ENCODE peak calls at places on chromosomes 6 and 20, in ten cellular contexts. I is left cardiac atrium; Y is stimulated activated CD8-positive, alpha-beta memory T cell treated with anti-CD3 and anti-CD28 coated beads, Interleukin-2, amount 100 ng/mL, for 48 hours; X is type B pancreatic cell; K is glutamatergic neuron; M is tibial artery; H is SW 1271; F is HT-29; N is amniotic stem cell; O is M059J. C is an unnamed sample.

GRCh38 chr6:139262519-139263300 is 29.1 kb downstream of the TXLNB start:
- DNase-seq in N (no peak), K (no peak), I (no peak), X (no peak), H (no peak), M (no peak), Y (no peak), F (no peak), O (no peak), C (peak; percentile 6)

GRCh38 chr6:143405381-143406154 is 44.9 kb downstream of the ADAT2 start:
- DNase-seq in I (no peak), M (no peak), Y (no peak), X (no peak), F (no peak), O (peak; percentile 96), N (no peak), K (no peak), H (no peak), C (peak; percentile 83)

GRCh38 chr6:366389-366788 is 25.2 kb upstream of the IRF4 start:
- DNase-seq in F (no peak), Y (no peak), K (no peak), I (no peak), N (no peak), X (no peak), H (no peak), M (no peak), O (no peak), C (no peak)

GRCh38 chr6:74705451-74705850 is 500.4 kb downstream of the COL12A1 start:
- DNase-seq in I (no peak), X (no peak), K (no peak), O (peak; percentile 35), M (no peak), F (no peak), N (no peak), Y (no peak), H (peak; percentile 4), C (no peak)

GRCh38 chr6:73362869-73363536 is 545 bp downstream of the KHDC3L start:
- DNase-seq in F (no peak), H (no peak), K (no peak), X (no peak), Y (no peak), O (no peak), I (no peak), M (no peak), N (no peak), C (no peak)

GRCh38 chr20:13626724-13627123 is 12.0 kb downstream of the TASP1 start:
- DNase-seq in O (no peak), N (no peak), I (no peak), Y (no peak), F (no peak), H (no peak), X (no peak), M (no peak), K (no peak), C (no peak)

GRCh38 chr6:43904311-43905123 is 134.5 kb downstream of the VEGFA start:
- DNase-seq in M (no peak), N (no peak), X (no peak), O (peak; percentile 85), H (no peak), Y (no peak), K (no peak), F (no peak), I (no peak), C (no peak)

GRCh38 chr6:4692664-4693063 is 83.5 kb upstream of the CDYL start:
- DNase-seq in Y (no peak), X (no peak), I (no peak), H (no peak), F (no peak), N (no peak), K (no peak), O (no peak), M (no peak), C (no peak)

GRCh38 chr6:129695373-129696027 is 14.5 kb downstream of the ARHGAP18 start:
- DNase-seq in H (no peak), O (no peak), N (no peak), M (no peak), K (no peak), Y (no peak), X (no peak), I (no peak), F (no peak), C (no peak)

GRCh38 chr20:38805958-38806854 is 709 bp downstream of the PPP1R16B start:
- DNase-seq in M (no peak), F (no peak), I (no peak), N (no peak), X (no peak), H (peak; percentile 20), O (no peak), K (peak; percentile 46), Y (peak; percentile 31), C (no peak)

GRCh38 chr6:121247386-121247785 is 86.9 kb downstream of the TBC1D32 start:
- DNase-seq in K (no peak), M (no peak), X (no peak), F (no peak), H (no peak), Y (no peak), O (peak; percentile 66), N (no peak), I (no peak), C (peak; percentile 62)

GRCh38 chr6:1873781-1874180 is 264.1 kb downstream of the FOXC1 start:
- DNase-seq in K (no peak), X (no peak), I (no peak), M (no peak), O (no peak), N (no peak), H (no peak), Y (no peak), F (no peak), C (no peak)

GRCh38 chr6:100806280-100806679 is 74.8 kb downstream of the ASCC3 start:
- DNase-seq in H (no peak), M (no peak), I (no peak), F (no peak), O (no peak), X (no peak), N (no peak), Y (no peak), K (no peak), C (no peak)

GRCh38 chr6:105304366-105304765 is 98.5 kb downstream of the PREP start:
- DNase-seq in K (no peak), O (no peak), I (no peak), M (no peak), Y (no peak), F (no peak), X (no peak), N (no peak), H (no peak), C (no peak)

GRCh38 chr6:52389626-52390360 is 27.8 kb downstream of the PAQR8 start:
- DNase-seq in M (no peak), I (peak; percentile 65), N (no peak), X (no peak), Y (peak; percentile 24), K (no peak), H (peak; percentile 75), F (peak; percentile 88), O (peak; percentile 95), C (peak; percentile 88)

GRCh38 chr6:150410906-150411305 is 42.1 kb downstream of the IYD start:
- DNase-seq in M (no peak), X (no peak), Y (no peak), N (no peak), H (no peak), I (no peak), K (no peak), O (no peak), F (no peak), C (no peak)

GRCh38 chr20:4737857-4738627 is 16.3 kb downstream of the PRND start:
- DNase-seq in I (no peak), Y (no peak), H (no peak), M (no peak), F (no peak), N (no peak), O (no peak), X (no peak), K (no peak), C (no peak)

GRCh38 chr6:83970582-83970981 is 63.0 kb upstream of the MRAP2 start:
- DNase-seq in X (no peak), Y (no peak), F (no peak), I (no peak), M (no peak), N (no peak), O (no peak), K (no peak), H (no peak), C (no peak)

GRCh38 chr6:6790891-6791290 is 202.4 kb downstream of the LY86 start:
- DNase-seq in M (no peak), Y (no peak), F (peak; percentile 12), I (no peak), X (no peak), K (no peak), H (no peak), O (peak; percentile 95), N (no peak), C (peak; percentile 97)

GRCh38 chr6:41768545-41769308 is 11.0 kb downstream of the FRS3 start:
- DNase-seq in I (no peak), N (no peak), Y (no peak), F (peak; percentile 79), M (no peak), H (no peak), K (no peak), X (no peak), O (no peak), C (no peak)

GRCh38 chr6:1625352-1625773 is 15.6 kb downstream of the FOXC1 start:
- DNase-seq in M (no peak), K (no peak), X (no peak), H (no peak), O (no peak), Y (no peak), F (no peak), I (no peak), N (no peak), C (no peak)

GRCh38 chr6:47358440-47359225 is 48.9 kb upstream of the TNFRSF21 start:
- DNase-seq in Y (no peak), F (no peak), X (no peak), M (no peak), N (no peak), K (no peak), H (no peak), I (no peak), O (no peak), C (no peak)